ENCODE peak calls at places on chromosomes 1 and 21, in ten cellular contexts. P, J, U, F, K, C, G, R, Y and Q are unnamed samples. For H3K4me1, the result is how much of the 10 kb centered on the place peaks cover.

GRCh38 chr1:148263128-148263905 is 111.2 kb upstream of the NBPF11 start:
- DNase-seq in P (peak), J (peak), U (no peak), F (peak), K (peak), C (peak), G (peak), R (peak), Y (peak), Q (peak)

GRCh38 chr1:167663002-167663772 is 33.2 kb downstream of the RCSD1 start:
- DNase-seq in P (no peak), J (no peak), U (no peak), F (no peak), K (no peak), C (no peak), G (no peak), R (no peak), Y (no peak), Q (peak)

GRCh38 chr1:169739980-169740379 is 6.1 kb upstream of the SELE start:
- DNase-seq in P (no peak), J (no peak), U (no peak), F (no peak), K (no peak), C (no peak), G (no peak), R (no peak), Y (no peak), Q (no peak)

GRCh38 chr21:18298228-18298627 is 53.6 kb downstream of the CHODL start:
- DNase-seq in P (no peak), J (no peak), U (peak), F (no peak), K (no peak), C (no peak), G (no peak), R (no peak), Y (peak), Q (no peak)

GRCh38 chr1:59926381-59927243 is at the start of gene CYP2J2:
- DNase-seq in P (peak), J (peak), U (peak), F (no peak), K (peak), C (no peak), G (peak), R (peak), Y (peak), Q (peak)

GRCh38 chr1:61004269-61005003 is 77.9 kb upstream of the NFIA start:
- DNase-seq in P (no peak), J (no peak), U (no peak), F (no peak), K (no peak), C (no peak), G (no peak), R (no peak), Y (no peak), Q (no peak)

GRCh38 chr1:222095606-222096475 is 354.0 kb upstream of the DUSP10 start:
- DNase-seq in P (peak), J (no peak), U (peak), F (peak), K (no peak), C (no peak), G (no peak), R (peak), Y (peak), Q (no peak)

GRCh38 chr21:33478858-33479678 is 706 bp downstream of the TMEM50B start:
- DNase-seq in P (peak), J (peak), U (peak), F (no peak), K (peak), C (no peak), G (peak), R (peak), Y (peak), Q (no peak)

GRCh38 chr1:210123924-210124589 is 108.5 kb upstream of the SERTAD4 start:
- DNase-seq in P (no peak), J (no peak), U (no peak), F (no peak), K (no peak), C (no peak), G (no peak), R (no peak), Y (no peak), Q (no peak)

GRCh38 chr1:41802532-41803501 is 115.9 kb downstream of the HIVEP3 start:
- DNase-seq in P (no peak), J (no peak), U (no peak), F (peak), K (peak), C (no peak), G (no peak), R (no peak), Y (no peak), Q (no peak)

GRCh38 chr1:25522240-25522639 is 21.2 kb upstream of the LDLRAP1 start:
- DNase-seq in P (no peak), J (no peak), U (peak), F (no peak), K (no peak), C (no peak), G (no peak), R (no peak), Y (no peak), Q (no peak)

GRCh38 chr1:51622455-51622913 is 5.6 kb downstream of the OSBPL9 start:
- DNase-seq in P (no peak), J (peak), U (no peak), F (peak), K (peak), C (peak), G (peak), R (peak), Y (peak), Q (peak)

GRCh38 chr1:50110084-50110615 is 1.4 kb downstream of the ELAVL4 start:
- DNase-seq in P (no peak), J (no peak), U (no peak), F (no peak), K (no peak), C (no peak), G (no peak), R (no peak), Y (no peak), Q (no peak)

GRCh38 chr1:210647406-210648333 is 319.0 kb downstream of the HHAT start:
- DNase-seq in P (no peak), J (no peak), U (no peak), F (no peak), K (no peak), C (no peak), G (no peak), R (no peak), Y (no peak), Q (no peak)

GRCh38 chr1:37094302-37094701 is 60.0 kb upstream of the GRIK3 start:
- DNase-seq in P (no peak), J (no peak), U (no peak), F (no peak), K (no peak), C (no peak), G (no peak), R (no peak), Y (no peak), Q (no peak)

GRCh38 chr1:45685308-45686080 is 839 bp downstream of the GPBP1L1 start:
- DNase-seq in P (no peak), J (no peak), U (no peak), F (peak), K (no peak), C (no peak), G (peak), R (peak), Y (no peak), Q (no peak)

GRCh38 chr1:16612332-16613172 is 812 bp downstream of the NBPF1 start:
- DNase-seq in P (peak), J (peak), U (peak), F (peak), K (peak), C (no peak), G (peak), R (peak), Y (peak), Q (peak)

GRCh38 chr1:30323841-30324240 is 399.5 kb downstream of the MATN1 start:
- DNase-seq in P (no peak), J (no peak), U (no peak), F (no peak), K (peak), C (no peak), G (no peak), R (no peak), Y (peak), Q (no peak)

GRCh38 chr1:19388980-19389379 is 76.9 kb downstream of the SLC66A1 start:
- DNase-seq in P (no peak), J (no peak), U (no peak), F (no peak), K (no peak), C (peak), G (no peak), R (no peak), Y (no peak), Q (no peak)

GRCh38 chr1:228430243-228430642 is 13.6 kb upstream of the TRIM17 start:
- DNase-seq in P (no peak), J (no peak), U (no peak), F (no peak), K (no peak), C (no peak), G (no peak), R (no peak), Y (no peak), Q (no peak)

GRCh38 chr1:210796421-210796820 is 337.5 kb downstream of the KCNH1 start:
- DNase-seq in P (no peak), J (no peak), U (no peak), F (no peak), K (no peak), C (no peak), G (no peak), R (no peak), Y (no peak), Q (no peak)

GRCh38 chr1:3475839-3476573 is 21.5 kb downstream of the ARHGEF16 start:
- DNase-seq in P (no peak), J (no peak), U (no peak), F (no peak), K (no peak), C (no peak), G (no peak), R (no peak), Y (no peak), Q (no peak)
- H3K4me3 ChIP-seq in P (no peak), J (no peak), U (no peak), F (no peak), K (no peak), C (no peak), G (no peak), R (no peak), Y (no peak), Q (no peak)

GRCh38 chr1:204483791-204484190 is 10.8 kb downstream of the PIK3C2B start:
- DNase-seq in P (no peak), J (no peak), U (no peak), F (no peak), K (no peak), C (no peak), G (no peak), R (no peak), Y (no peak), Q (no peak)
- H3K4me1 ChIP-seq in P (under half), J (under half), U (under half), F (under half), K (under half), C (under half), G (under half), R (under half), Y (under half), Q (under half)

GRCh38 chr1:43388021-43388575 is 1.5 kb downstream of the MED8 start:
- DNase-seq in P (no peak), J (no peak), U (no peak), F (no peak), K (no peak), C (no peak), G (no peak), R (no peak), Y (no peak), Q (no peak)
- H3K4me3 ChIP-seq in P (no peak), J (no peak), U (no peak), F (no peak), K (peak), C (peak), G (no peak), R (no peak), Y (peak), Q (no peak)

GRCh38 chr1:39407496-39407888 is 83.9 kb upstream of the BMP8A start:
- DNase-seq in P (no peak), J (no peak), U (no peak), F (no peak), K (no peak), C (no peak), G (no peak), R (no peak), Y (no peak), Q (no peak)
- H3K4me1 ChIP-seq in P (under half), J (under half), U (under half), F (under half), K (half or more), C (half or more), G (under half), R (under half), Y (under half), Q (under half)

GRCh38 chr1:189596197-189596596 is 881.5 kb downstream of the BRINP3 start:
- DNase-seq in P (no peak), J (no peak), U (no peak), F (no peak), K (no peak), C (no peak), G (no peak), R (no peak), Y (no peak), Q (no peak)

DNA sequence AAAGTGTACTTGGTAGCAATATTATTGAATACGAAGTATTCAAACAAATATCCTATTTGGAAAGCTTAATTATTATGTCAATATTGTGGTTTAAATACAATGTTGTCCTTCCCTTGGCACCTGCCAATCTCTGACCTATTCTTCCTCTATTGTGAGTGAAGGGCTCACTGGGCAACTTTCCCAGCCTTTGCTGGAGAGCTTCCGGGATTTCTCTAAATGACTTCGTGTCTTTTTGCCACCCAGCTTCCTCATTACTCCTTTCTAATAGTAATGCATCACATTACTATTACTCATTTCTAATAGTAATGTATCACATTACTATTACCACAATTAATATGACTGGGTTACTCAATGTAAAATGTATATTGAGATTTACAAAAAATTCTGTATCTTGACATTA is 880.6 kb downstream of the BRINP3 start:
- DNase-seq in P (no peak), J (no peak), U (no peak), F (no peak), K (no peak), C (no peak), G (no peak), R (no peak), Y (no peak), Q (no peak)
- H3K4me3 ChIP-seq in P (no peak), J (no peak), U (no peak), F (no peak), K (no peak), C (no peak), G (no peak), R (no peak), Y (no peak), Q (no peak)

DNA sequence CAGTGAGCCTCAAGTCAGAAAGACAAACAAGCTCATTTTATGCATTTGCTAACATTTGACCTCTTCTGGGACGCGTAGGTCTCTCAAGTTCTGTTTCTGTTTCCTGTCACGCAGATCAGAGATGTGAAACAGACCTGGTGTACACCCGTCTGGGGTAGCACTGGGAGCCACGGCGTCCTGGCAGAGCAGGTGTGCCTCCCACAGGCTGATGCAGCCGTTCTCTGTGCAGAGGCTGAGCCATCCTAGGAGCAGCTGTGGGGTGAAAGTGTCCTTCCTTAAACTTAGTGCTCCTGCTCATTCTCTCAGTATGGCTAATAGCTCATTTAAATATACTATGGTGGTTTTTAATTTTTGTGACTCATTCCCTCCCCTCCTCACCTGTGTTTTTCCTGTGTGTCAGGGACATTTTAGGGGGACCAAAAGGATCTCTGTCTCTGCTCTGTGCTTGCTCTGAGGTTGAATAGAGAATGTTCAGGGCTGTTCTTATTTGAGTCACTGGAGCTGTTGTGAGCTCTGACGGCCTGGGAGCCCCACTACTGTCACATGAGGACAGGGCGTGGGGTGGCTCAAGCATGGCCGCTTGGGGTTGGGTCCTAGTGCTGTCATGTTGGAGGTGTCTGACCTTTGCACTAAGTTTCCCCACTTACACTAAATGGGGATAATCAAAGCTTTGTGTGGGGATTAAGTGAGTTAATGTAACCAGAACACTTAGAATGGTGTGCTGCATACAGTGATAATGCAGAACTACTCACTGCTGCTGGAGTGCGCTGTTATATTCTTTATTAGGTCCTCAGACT is 43.0 kb downstream of the GALNT2 start:
- DNase-seq in P (peak), J (no peak), U (peak), F (no peak), K (no peak), C (no peak), G (no peak), R (no peak), Y (peak), Q (no peak)
- H3K4me1 ChIP-seq in P (under half), J (under half), U (under half), F (half or more), K (half or more), C (half or more), G (half or more), R (under half), Y (under half), Q (under half)

GRCh38 chr1:163172596-163172995 is 30.1 kb downstream of the RGS5 start:
- DNase-seq in P (no peak), J (no peak), U (no peak), F (no peak), K (no peak), C (no peak), G (no peak), R (no peak), Y (no peak), Q (no peak)

GRCh38 chr1:163173121-163173520 is 29.6 kb downstream of the RGS5 start:
- DNase-seq in P (no peak), J (no peak), U (no peak), F (no peak), K (no peak), C (no peak), G (no peak), R (no peak), Y (no peak), Q (no peak)

GRCh38 chr1:163176797-163177196 is 25.9 kb downstream of the RGS5 start:
- DNase-seq in P (no peak), J (no peak), U (no peak), F (no peak), K (no peak), C (no peak), G (no peak), R (no peak), Y (no peak), Q (no peak)

GRCh38 chr1:163171826-163172225 is 30.9 kb downstream of the RGS5 start:
- DNase-seq in P (no peak), J (no peak), U (no peak), F (no peak), K (no peak), C (no peak), G (no peak), R (no peak), Y (no peak), Q (no peak)

DNA sequence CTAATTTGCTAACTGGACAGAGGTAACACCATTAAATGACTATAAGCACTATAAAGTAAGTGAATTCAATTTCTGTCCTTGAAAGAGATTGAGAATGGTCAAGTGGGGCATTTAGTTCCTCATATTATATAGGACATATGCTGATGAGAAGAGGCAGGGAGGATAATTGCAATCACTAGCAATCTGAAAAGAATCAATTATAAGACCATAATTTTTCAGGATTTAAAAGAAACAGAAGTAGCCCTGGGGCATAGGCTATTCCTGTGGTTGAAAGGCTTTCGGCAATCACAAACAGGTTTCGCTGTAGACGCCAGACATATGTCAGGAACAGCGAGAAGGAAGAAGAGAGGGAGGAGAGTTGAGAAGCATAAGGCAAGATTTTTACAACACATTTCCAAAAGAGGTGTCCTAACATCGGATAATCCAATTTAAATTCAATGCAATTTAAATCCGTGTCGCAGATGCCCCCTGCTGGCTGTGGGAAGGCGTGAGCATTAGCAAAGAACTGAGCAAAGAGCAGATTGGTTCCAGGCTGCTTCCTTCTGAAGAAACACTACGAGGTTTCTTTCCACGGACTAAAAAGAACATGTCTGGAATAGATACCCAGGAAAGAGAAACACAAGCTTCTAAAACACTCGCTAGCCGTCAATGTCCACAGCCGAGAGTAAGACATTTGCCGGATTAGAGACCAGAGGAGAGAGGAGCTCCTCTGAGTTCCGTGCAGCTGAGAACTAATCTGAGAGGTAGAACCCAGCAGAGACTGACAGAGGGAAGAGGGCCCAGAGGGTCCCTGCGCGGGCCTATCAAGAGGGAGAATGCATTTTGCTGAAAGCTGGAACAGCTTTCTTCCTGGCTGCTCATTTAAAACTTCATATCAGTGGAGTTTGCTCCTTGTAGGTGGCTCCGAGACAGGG is 27.9 kb downstream of the RGS5 start:
- DNase-seq in P (peak), J (peak), U (peak), F (peak), K (peak), C (peak), G (peak), R (peak), Y (peak), Q (peak)
- H3K4me3 ChIP-seq in P (no peak), J (no peak), U (no peak), F (no peak), K (peak), C (peak), G (no peak), R (no peak), Y (no peak), Q (no peak)